ENCODE peak calls at places on chromosomes 13 and 19, in nine cellular contexts. One of them, this sample, is unnamed.

GRCh38 chr19:3968556-3969434 is 2.1 kb downstream of the DAPK3 start:
- DNase-seq in breast epithelium: peak; percentile 97
- DNase-seq in CD8-positive, alpha-beta T cell: no peak
- DNase-seq in mesendoderm: peak; percentile 100
- DNase-seq in cardiac fibroblast: peak; percentile 100
- DNase-seq in CD4-positive, alpha-beta memory T cell: no peak
- DNase-seq in activated CD8-positive, alpha-beta memory T cell treated with anti-CD3 and anti-CD28 coated beads for 48 hours: no peak
- DNase-seq in progenitor cell of endocrine pancreas: peak; percentile 71
- DNase-seq in NCI-H460: peak; percentile 81
- DNase-seq in this sample: no peak

GRCh38 chr19:10836478-10837325 is 690 bp upstream of the TMED1 start:
- DNase-seq in breast epithelium: no peak
- DNase-seq in CD8-positive, alpha-beta T cell: peak; percentile 77
- DNase-seq in mesendoderm: no peak
- DNase-seq in cardiac fibroblast: peak; percentile 93
- DNase-seq in CD4-positive, alpha-beta memory T cell: no peak
- DNase-seq in activated CD8-positive, alpha-beta memory T cell treated with anti-CD3 and anti-CD28 coated beads for 48 hours: no peak
- DNase-seq in progenitor cell of endocrine pancreas: no peak
- DNase-seq in NCI-H460: no peak
- DNase-seq in this sample: peak; percentile 95

GRCh38 chr13:27599096-27599495 is 21.2 kb downstream of the LNX2 start:
- DNase-seq in breast epithelium: no peak
- DNase-seq in CD8-positive, alpha-beta T cell: no peak
- DNase-seq in mesendoderm: no peak
- DNase-seq in cardiac fibroblast: no peak
- DNase-seq in CD4-positive, alpha-beta memory T cell: no peak
- DNase-seq in activated CD8-positive, alpha-beta memory T cell treated with anti-CD3 and anti-CD28 coated beads for 48 hours: no peak
- DNase-seq in progenitor cell of endocrine pancreas: no peak
- DNase-seq in NCI-H460: no peak
- DNase-seq in this sample: no peak

GRCh38 chr13:27027086-27027667 is 144.4 kb downstream of the USP12 start:
- DNase-seq in breast epithelium: no peak
- DNase-seq in CD8-positive, alpha-beta T cell: no peak
- DNase-seq in mesendoderm: no peak
- DNase-seq in cardiac fibroblast: no peak
- DNase-seq in CD4-positive, alpha-beta memory T cell: no peak
- DNase-seq in activated CD8-positive, alpha-beta memory T cell treated with anti-CD3 and anti-CD28 coated beads for 48 hours: no peak
- DNase-seq in progenitor cell of endocrine pancreas: no peak
- DNase-seq in NCI-H460: no peak
- DNase-seq in this sample: no peak

GRCh38 chr19:10449037-10449436 is 28.7 kb downstream of the PDE4A start:
- DNase-seq in breast epithelium: no peak
- DNase-seq in CD8-positive, alpha-beta T cell: no peak
- DNase-seq in mesendoderm: no peak
- DNase-seq in cardiac fibroblast: no peak
- DNase-seq in CD4-positive, alpha-beta memory T cell: no peak
- DNase-seq in activated CD8-positive, alpha-beta memory T cell treated with anti-CD3 and anti-CD28 coated beads for 48 hours: no peak
- DNase-seq in progenitor cell of endocrine pancreas: no peak
- DNase-seq in NCI-H460: no peak
- DNase-seq in this sample: no peak

GRCh38 chr13:41418751-41419150 is 38.6 kb upstream of the RGCC start:
- DNase-seq in breast epithelium: no peak
- DNase-seq in CD8-positive, alpha-beta T cell: no peak
- DNase-seq in mesendoderm: no peak
- DNase-seq in cardiac fibroblast: no peak
- DNase-seq in CD4-positive, alpha-beta memory T cell: no peak
- DNase-seq in activated CD8-positive, alpha-beta memory T cell treated with anti-CD3 and anti-CD28 coated beads for 48 hours: no peak
- DNase-seq in progenitor cell of endocrine pancreas: no peak
- DNase-seq in NCI-H460: no peak
- DNase-seq in this sample: no peak

GRCh38 chr19:36113895-36114762 is 546 bp downstream of the POLR2I start:
- DNase-seq in breast epithelium: peak; percentile 25
- DNase-seq in CD8-positive, alpha-beta T cell: peak; percentile 24
- DNase-seq in mesendoderm: peak; percentile 64
- DNase-seq in cardiac fibroblast: peak; percentile 35
- DNase-seq in CD4-positive, alpha-beta memory T cell: no peak
- DNase-seq in activated CD8-positive, alpha-beta memory T cell treated with anti-CD3 and anti-CD28 coated beads for 48 hours: no peak
- DNase-seq in progenitor cell of endocrine pancreas: peak; percentile 44
- DNase-seq in NCI-H460: no peak
- DNase-seq in this sample: no peak

GRCh38 chr19:6772028-6772865 is at the start of gene VAV1:
- DNase-seq in breast epithelium: no peak
- DNase-seq in CD8-positive, alpha-beta T cell: peak; percentile 84
- DNase-seq in mesendoderm: no peak
- DNase-seq in cardiac fibroblast: no peak
- DNase-seq in CD4-positive, alpha-beta memory T cell: peak; percentile 78
- DNase-seq in activated CD8-positive, alpha-beta memory T cell treated with anti-CD3 and anti-CD28 coated beads for 48 hours: peak; percentile 55
- DNase-seq in progenitor cell of endocrine pancreas: no peak
- DNase-seq in NCI-H460: no peak
- DNase-seq in this sample: peak; percentile 55

GRCh38 chr19:39142655-39143054 is 17.1 kb downstream of the PAK4 start:
- DNase-seq in breast epithelium: no peak
- DNase-seq in CD8-positive, alpha-beta T cell: no peak
- DNase-seq in mesendoderm: no peak
- DNase-seq in cardiac fibroblast: no peak
- DNase-seq in CD4-positive, alpha-beta memory T cell: no peak
- DNase-seq in activated CD8-positive, alpha-beta memory T cell treated with anti-CD3 and anti-CD28 coated beads for 48 hours: no peak
- DNase-seq in progenitor cell of endocrine pancreas: no peak
- DNase-seq in NCI-H460: no peak
- DNase-seq in this sample: no peak

GRCh38 chr13:20609145-20609544 is 42.2 kb downstream of the IFT88 start:
- DNase-seq in breast epithelium: no peak
- DNase-seq in CD8-positive, alpha-beta T cell: no peak
- DNase-seq in mesendoderm: no peak
- DNase-seq in cardiac fibroblast: peak; percentile 95
- DNase-seq in CD4-positive, alpha-beta memory T cell: no peak
- DNase-seq in activated CD8-positive, alpha-beta memory T cell treated with anti-CD3 and anti-CD28 coated beads for 48 hours: no peak
- DNase-seq in progenitor cell of endocrine pancreas: no peak
- DNase-seq in NCI-H460: no peak
- DNase-seq in this sample: no peak

GRCh38 chr19:31064486-31064885 is 284.8 kb downstream of the TSHZ3 start:
- DNase-seq in breast epithelium: no peak
- DNase-seq in CD8-positive, alpha-beta T cell: no peak
- DNase-seq in mesendoderm: peak; percentile 4
- DNase-seq in cardiac fibroblast: no peak
- DNase-seq in CD4-positive, alpha-beta memory T cell: no peak
- DNase-seq in activated CD8-positive, alpha-beta memory T cell treated with anti-CD3 and anti-CD28 coated beads for 48 hours: no peak
- DNase-seq in progenitor cell of endocrine pancreas: no peak
- DNase-seq in NCI-H460: no peak
- DNase-seq in this sample: no peak

GRCh38 chr19:56403261-56403660 is 871 bp upstream of the ZNF583 start:
- DNase-seq in breast epithelium: no peak
- DNase-seq in CD8-positive, alpha-beta T cell: no peak
- DNase-seq in mesendoderm: no peak
- DNase-seq in cardiac fibroblast: peak; percentile 47
- DNase-seq in CD4-positive, alpha-beta memory T cell: no peak
- DNase-seq in activated CD8-positive, alpha-beta memory T cell treated with anti-CD3 and anti-CD28 coated beads for 48 hours: no peak
- DNase-seq in progenitor cell of endocrine pancreas: no peak
- DNase-seq in NCI-H460: no peak
- DNase-seq in this sample: peak; percentile 21

GRCh38 chr19:48476176-48476575 is 7.0 kb downstream of the CYTH2 start:
- DNase-seq in breast epithelium: no peak
- DNase-seq in CD8-positive, alpha-beta T cell: no peak
- DNase-seq in mesendoderm: no peak
- DNase-seq in cardiac fibroblast: no peak
- DNase-seq in CD4-positive, alpha-beta memory T cell: no peak
- DNase-seq in activated CD8-positive, alpha-beta memory T cell treated with anti-CD3 and anti-CD28 coated beads for 48 hours: no peak
- DNase-seq in progenitor cell of endocrine pancreas: no peak
- DNase-seq in NCI-H460: no peak
- DNase-seq in this sample: no peak

GRCh38 chr19:10797541-10798256 is 38.3 kb downstream of the TMED1 start:
- DNase-seq in breast epithelium: no peak
- DNase-seq in CD8-positive, alpha-beta T cell: peak; percentile 86
- DNase-seq in mesendoderm: no peak
- DNase-seq in cardiac fibroblast: peak; percentile 15
- DNase-seq in CD4-positive, alpha-beta memory T cell: peak; percentile 88
- DNase-seq in activated CD8-positive, alpha-beta memory T cell treated with anti-CD3 and anti-CD28 coated beads for 48 hours: peak; percentile 70
- DNase-seq in progenitor cell of endocrine pancreas: no peak
- DNase-seq in NCI-H460: no peak
- DNase-seq in this sample: peak; percentile 94

GRCh38 chr13:89701913-89702312 is 1645.6 kb upstream of the MIR17HG start:
- DNase-seq in breast epithelium: no peak
- DNase-seq in CD8-positive, alpha-beta T cell: no peak
- DNase-seq in mesendoderm: no peak
- DNase-seq in cardiac fibroblast: no peak
- DNase-seq in CD4-positive, alpha-beta memory T cell: no peak
- DNase-seq in activated CD8-positive, alpha-beta memory T cell treated with anti-CD3 and anti-CD28 coated beads for 48 hours: no peak
- DNase-seq in progenitor cell of endocrine pancreas: no peak
- DNase-seq in NCI-H460: no peak
- DNase-seq in this sample: no peak

GRCh38 chr19:38841787-38842438 is 7.9 kb downstream of the HNRNPL start:
- DNase-seq in breast epithelium: no peak
- DNase-seq in CD8-positive, alpha-beta T cell: peak; percentile 62
- DNase-seq in mesendoderm: no peak
- DNase-seq in cardiac fibroblast: no peak
- DNase-seq in CD4-positive, alpha-beta memory T cell: peak; percentile 69
- DNase-seq in activated CD8-positive, alpha-beta memory T cell treated with anti-CD3 and anti-CD28 coated beads for 48 hours: no peak
- DNase-seq in progenitor cell of endocrine pancreas: no peak
- DNase-seq in NCI-H460: no peak
- DNase-seq in this sample: peak; percentile 21

GRCh38 chr13:73061478-73062275 is 2.9 kb downstream of the KLF5 start:
- DNase-seq in breast epithelium: no peak
- DNase-seq in CD8-positive, alpha-beta T cell: no peak
- DNase-seq in mesendoderm: peak; percentile 14
- DNase-seq in cardiac fibroblast: peak; percentile 22
- DNase-seq in CD4-positive, alpha-beta memory T cell: no peak
- DNase-seq in activated CD8-positive, alpha-beta memory T cell treated with anti-CD3 and anti-CD28 coated beads for 48 hours: no peak
- DNase-seq in progenitor cell of endocrine pancreas: no peak
- DNase-seq in NCI-H460: peak; percentile 39
- DNase-seq in this sample: no peak

GRCh38 chr13:113941571-113942191 is 32.2 kb downstream of the C13orf46 start:
- DNase-seq in breast epithelium: no peak
- DNase-seq in CD8-positive, alpha-beta T cell: no peak
- DNase-seq in mesendoderm: peak; percentile 12
- DNase-seq in cardiac fibroblast: no peak
- DNase-seq in CD4-positive, alpha-beta memory T cell: no peak
- DNase-seq in activated CD8-positive, alpha-beta memory T cell treated with anti-CD3 and anti-CD28 coated beads for 48 hours: no peak
- DNase-seq in progenitor cell of endocrine pancreas: no peak
- DNase-seq in NCI-H460: no peak
- DNase-seq in this sample: no peak

GRCh38 chr13:40192516-40193257 is 473.8 kb downstream of the FOXO1 start:
- DNase-seq in breast epithelium: peak; percentile 44
- DNase-seq in CD8-positive, alpha-beta T cell: no peak
- DNase-seq in mesendoderm: no peak
- DNase-seq in cardiac fibroblast: no peak
- DNase-seq in CD4-positive, alpha-beta memory T cell: no peak
- DNase-seq in activated CD8-positive, alpha-beta memory T cell treated with anti-CD3 and anti-CD28 coated beads for 48 hours: no peak
- DNase-seq in progenitor cell of endocrine pancreas: no peak
- DNase-seq in NCI-H460: no peak
- DNase-seq in this sample: no peak

GRCh38 chr19:45641274-45642105 is 2.3 kb upstream of the EML2 start:
- DNase-seq in breast epithelium: peak; percentile 95
- DNase-seq in CD8-positive, alpha-beta T cell: peak; percentile 64
- DNase-seq in mesendoderm: peak; percentile 99
- DNase-seq in cardiac fibroblast: peak; percentile 85
- DNase-seq in CD4-positive, alpha-beta memory T cell: peak; percentile 43
- DNase-seq in activated CD8-positive, alpha-beta memory T cell treated with anti-CD3 and anti-CD28 coated beads for 48 hours: peak; percentile 83
- DNase-seq in progenitor cell of endocrine pancreas: peak; percentile 49
- DNase-seq in NCI-H460: peak; percentile 88
- DNase-seq in this sample: peak; percentile 49

GRCh38 chr13:21670006-21670882 is 629 bp upstream of the FGF9 start:
- DNase-seq in breast epithelium: no peak
- DNase-seq in CD8-positive, alpha-beta T cell: peak; percentile 70
- DNase-seq in mesendoderm: peak; percentile 75
- DNase-seq in cardiac fibroblast: peak; percentile 58
- DNase-seq in CD4-positive, alpha-beta memory T cell: peak; percentile 55
- DNase-seq in activated CD8-positive, alpha-beta memory T cell treated with anti-CD3 and anti-CD28 coated beads for 48 hours: no peak
- DNase-seq in progenitor cell of endocrine pancreas: peak; percentile 63
- DNase-seq in NCI-H460: no peak
- DNase-seq in this sample: peak; percentile 54

GRCh38 chr13:98405107-98405571 is 171.8 kb downstream of the STK24 start:
- DNase-seq in breast epithelium: no peak
- DNase-seq in CD8-positive, alpha-beta T cell: no peak
- DNase-seq in mesendoderm: peak; percentile 67
- DNase-seq in cardiac fibroblast: no peak
- DNase-seq in CD4-positive, alpha-beta memory T cell: no peak
- DNase-seq in activated CD8-positive, alpha-beta memory T cell treated with anti-CD3 and anti-CD28 coated beads for 48 hours: no peak
- DNase-seq in progenitor cell of endocrine pancreas: no peak
- DNase-seq in NCI-H460: no peak
- DNase-seq in this sample: no peak

GRCh38 chr13:106233336-106233735 is 302.1 kb downstream of the EFNB2 start:
- DNase-seq in breast epithelium: no peak
- DNase-seq in CD8-positive, alpha-beta T cell: no peak
- DNase-seq in mesendoderm: no peak
- DNase-seq in cardiac fibroblast: no peak
- DNase-seq in CD4-positive, alpha-beta memory T cell: no peak
- DNase-seq in activated CD8-positive, alpha-beta memory T cell treated with anti-CD3 and anti-CD28 coated beads for 48 hours: no peak
- DNase-seq in progenitor cell of endocrine pancreas: no peak
- DNase-seq in NCI-H460: no peak
- DNase-seq in this sample: no peak

GRCh38 chr19:55016017-55016416 is 22.0 kb downstream of the GP6 start:
- DNase-seq in breast epithelium: no peak
- DNase-seq in CD8-positive, alpha-beta T cell: no peak
- DNase-seq in mesendoderm: no peak
- DNase-seq in cardiac fibroblast: no peak
- DNase-seq in CD4-positive, alpha-beta memory T cell: no peak
- DNase-seq in activated CD8-positive, alpha-beta memory T cell treated with anti-CD3 and anti-CD28 coated beads for 48 hours: no peak
- DNase-seq in progenitor cell of endocrine pancreas: no peak
- DNase-seq in NCI-H460: no peak
- DNase-seq in this sample: no peak

GRCh38 chr13:40167327-40167726 is 499.1 kb downstream of the FOXO1 start:
- DNase-seq in breast epithelium: no peak
- DNase-seq in CD8-positive, alpha-beta T cell: no peak
- DNase-seq in mesendoderm: no peak
- DNase-seq in cardiac fibroblast: no peak
- DNase-seq in CD4-positive, alpha-beta memory T cell: no peak
- DNase-seq in activated CD8-positive, alpha-beta memory T cell treated with anti-CD3 and anti-CD28 coated beads for 48 hours: no peak
- DNase-seq in progenitor cell of endocrine pancreas: no peak
- DNase-seq in NCI-H460: no peak
- DNase-seq in this sample: no peak

GRCh38 chr13:101475536-101475935 is 23.1 kb downstream of the ITGBL1 start:
- DNase-seq in breast epithelium: no peak
- DNase-seq in CD8-positive, alpha-beta T cell: no peak
- DNase-seq in mesendoderm: no peak
- DNase-seq in cardiac fibroblast: no peak
- DNase-seq in CD4-positive, alpha-beta memory T cell: no peak
- DNase-seq in activated CD8-positive, alpha-beta memory T cell treated with anti-CD3 and anti-CD28 coated beads for 48 hours: no peak
- DNase-seq in progenitor cell of endocrine pancreas: no peak
- DNase-seq in NCI-H460: no peak
- DNase-seq in this sample: no peak

GRCh38 chr19:6101291-6101690 is 9.0 kb downstream of the RFX2 start:
- DNase-seq in breast epithelium: no peak
- DNase-seq in CD8-positive, alpha-beta T cell: no peak
- DNase-seq in mesendoderm: no peak
- DNase-seq in cardiac fibroblast: no peak
- DNase-seq in CD4-positive, alpha-beta memory T cell: no peak
- DNase-seq in activated CD8-positive, alpha-beta memory T cell treated with anti-CD3 and anti-CD28 coated beads for 48 hours: no peak
- DNase-seq in progenitor cell of endocrine pancreas: no peak
- DNase-seq in NCI-H460: no peak
- DNase-seq in this sample: no peak

GRCh38 chr19:29429581-29429980 is 96.2 kb upstream of the VSTM2B start:
- DNase-seq in breast epithelium: no peak
- DNase-seq in CD8-positive, alpha-beta T cell: no peak
- DNase-seq in mesendoderm: no peak
- DNase-seq in cardiac fibroblast: no peak
- DNase-seq in CD4-positive, alpha-beta memory T cell: no peak
- DNase-seq in activated CD8-positive, alpha-beta memory T cell treated with anti-CD3 and anti-CD28 coated beads for 48 hours: no peak
- DNase-seq in progenitor cell of endocrine pancreas: no peak
- DNase-seq in NCI-H460: no peak
- DNase-seq in this sample: no peak

GRCh38 chr13:98693756-98694155 is 58.7 kb downstream of the SLC15A1 start:
- DNase-seq in breast epithelium: no peak
- DNase-seq in CD8-positive, alpha-beta T cell: no peak
- DNase-seq in mesendoderm: peak; percentile 15
- DNase-seq in cardiac fibroblast: no peak
- DNase-seq in CD4-positive, alpha-beta memory T cell: no peak
- DNase-seq in activated CD8-positive, alpha-beta memory T cell treated with anti-CD3 and anti-CD28 coated beads for 48 hours: no peak
- DNase-seq in progenitor cell of endocrine pancreas: no peak
- DNase-seq in NCI-H460: no peak
- DNase-seq in this sample: no peak

GRCh38 chr13:50081106-50081898 is 66.1 kb downstream of the KCNRG start:
- DNase-seq in breast epithelium: peak; percentile 28
- DNase-seq in CD8-positive, alpha-beta T cell: peak; percentile 52
- DNase-seq in mesendoderm: peak; percentile 58
- DNase-seq in cardiac fibroblast: no peak
- DNase-seq in CD4-positive, alpha-beta memory T cell: no peak
- DNase-seq in activated CD8-positive, alpha-beta memory T cell treated with anti-CD3 and anti-CD28 coated beads for 48 hours: peak; percentile 35
- DNase-seq in progenitor cell of endocrine pancreas: peak; percentile 48
- DNase-seq in NCI-H460: no peak
- DNase-seq in this sample: peak; percentile 41

GRCh38 chr19:1076951-1077350 is 10.0 kb downstream of the ARHGAP45 start:
- DNase-seq in breast epithelium: peak; percentile 71
- DNase-seq in CD8-positive, alpha-beta T cell: peak; percentile 92
- DNase-seq in mesendoderm: no peak
- DNase-seq in cardiac fibroblast: no peak
- DNase-seq in CD4-positive, alpha-beta memory T cell: peak; percentile 96
- DNase-seq in activated CD8-positive, alpha-beta memory T cell treated with anti-CD3 and anti-CD28 coated beads for 48 hours: no peak
- DNase-seq in progenitor cell of endocrine pancreas: no peak
- DNase-seq in NCI-H460: no peak
- DNase-seq in this sample: peak; percentile 92